ENCODE peak calls at places on chromosomes 4 and X, in nine cellular contexts. A is GM04504; U is PC-9; L is right cardiac atrium; V is ELR; W is Right ventricle myocardium superior; J is NCI-H1092 treated with DMSO at 0.1 percent for 48 hours; C is activated effector memory CD4-positive, alpha-beta T cell treated with Interleukin-2 at 50 U/mL for 16 hours; F is HFF-Myc. O is an unnamed sample.

GRCh38 chrX:10174051-10174450 is 17.3 kb downstream of the CLCN4 start:
- DNase-seq in C (no peak), U (no peak), W (no peak), J (no peak), F (no peak), A (no peak), L (no peak), V (no peak), O (no peak)

GRCh38 chr4:15601862-15602261 is 53.3 kb downstream of the FBXL5 start:
- DNase-seq in L (no peak), U (no peak), V (no peak), J (no peak), F (no peak), C (no peak), W (no peak), A (no peak), O (no peak)

GRCh38 chr4:3643518-3644433 is 111.6 kb upstream of the LRPAP1 start:
- DNase-seq in W (no peak), V (no peak), A (no peak), L (no peak), F (no peak), U (no peak), C (no peak), J (no peak), O (no peak)

GRCh38 chr4:7524064-7524682 is 89.4 kb upstream of the PSAPL1 start:
- DNase-seq in J (no peak), U (no peak), L (no peak), F (no peak), V (no peak), W (no peak), A (no peak), C (no peak), O (no peak)

GRCh38 chr4:73872331-73873108 is 3.3 kb downstream of the CXCL1 start:
- DNase-seq in A (no peak), W (no peak), V (peak), F (no peak), L (no peak), C (no peak), U (no peak), J (no peak), O (no peak)

GRCh38 chrX:87813566-87813965 is 296.0 kb downstream of the KLHL4 start:
- DNase-seq in W (no peak), J (no peak), V (no peak), C (no peak), L (no peak), U (peak), F (no peak), A (no peak), O (no peak)

GRCh38 chrX:154724999-154725756 is 25.7 kb downstream of the GAB3 start:
- DNase-seq in U (no peak), J (no peak), F (no peak), W (no peak), A (no peak), V (no peak), L (no peak), C (no peak), O (no peak)

GRCh38 chr4:141074098-141074878 is 59.0 kb downstream of the RNF150 start:
- DNase-seq in W (no peak), J (no peak), L (no peak), U (no peak), V (no peak), A (peak), F (no peak), C (no peak), O (no peak)

GRCh38 chr4:39522068-39522467 is 5.2 kb downstream of the UGDH start:
- DNase-seq in V (no peak), L (no peak), W (no peak), A (no peak), F (no peak), U (no peak), C (no peak), J (no peak), O (no peak)

GRCh38 chr4:41360214-41360910 is 103.6 kb downstream of the UCHL1 start:
- DNase-seq in C (no peak), F (no peak), W (peak), A (peak), V (peak), J (peak), U (peak), L (peak), O (peak)

GRCh38 chr4:33780952-33781655 is 2463.2 kb downstream of the ARAP2 start:
- DNase-seq in F (peak), J (no peak), U (no peak), A (peak), C (no peak), W (no peak), L (no peak), V (peak), O (no peak)

GRCh38 chr4:64857198-64857597 is 447.9 kb upstream of the TECRL start:
- DNase-seq in C (no peak), L (no peak), A (no peak), F (no peak), J (no peak), U (no peak), V (peak), W (no peak), O (no peak)

GRCh38 chrX:103066606-103067005 is 2.6 kb upstream of the BEX1 start:
- DNase-seq in W (no peak), J (no peak), U (no peak), A (no peak), L (no peak), C (no peak), V (peak), F (no peak), O (no peak)

GRCh38 chrX:23952984-23953907 is 45.4 kb downstream of the CXorf58 start:
- DNase-seq in A (no peak), J (no peak), F (no peak), L (no peak), U (no peak), W (no peak), V (no peak), C (peak), O (no peak)

GRCh38 chr4:154487144-154487543 is 4.5 kb downstream of the DCHS2 start:
- DNase-seq in U (no peak), W (no peak), J (no peak), F (no peak), V (no peak), L (no peak), C (no peak), A (no peak), O (no peak)

GRCh38 chrX:20269848-20270556 is 3.3 kb upstream of the RPS6KA3 start:
- DNase-seq in V (no peak), A (no peak), U (no peak), W (no peak), F (no peak), J (no peak), C (no peak), L (no peak), O (no peak)

GRCh38 chr4:5463936-5464650 is 244.3 kb downstream of the EVC2 start:
- DNase-seq in L (no peak), W (no peak), A (no peak), U (no peak), J (no peak), V (no peak), F (no peak), C (no peak), O (no peak)

GRCh38 chr4:172851534-172851933 is 317.1 kb upstream of the GALNT7 start:
- DNase-seq in U (no peak), L (no peak), F (no peak), J (no peak), C (no peak), A (no peak), W (no peak), V (peak), O (no peak)

GRCh38 chrX:135463937-135464336 is 42.2 kb downstream of the SMIM10L2A start:
- DNase-seq in A (no peak), F (no peak), U (no peak), V (peak), J (no peak), C (no peak), L (no peak), W (no peak), O (no peak)

GRCh38 chr4:156101571-156101970 is 147.9 kb upstream of the CTSO start:
- DNase-seq in U (no peak), L (no peak), W (no peak), J (no peak), C (no peak), F (no peak), V (no peak), A (no peak), O (no peak)

GRCh38 chrX:110146521-110146920 is 143.6 kb downstream of the TMEM164 start:
- DNase-seq in L (no peak), U (peak), J (peak), C (no peak), V (peak), W (no peak), F (peak), A (no peak), O (peak)

GRCh38 chrX:107978707-107979307 is 3.4 kb downstream of the TEX13B start:
- DNase-seq in F (peak), J (peak), V (peak), L (no peak), W (no peak), C (no peak), U (no peak), A (peak), O (no peak)

GRCh38 chrX:56947695-56948094 is 47.6 kb downstream of the SPIN3 start:
- DNase-seq in A (no peak), J (no peak), C (no peak), W (no peak), F (no peak), L (no peak), U (peak), V (peak), O (no peak)

GRCh38 chrX:154512879-154513553 is 3.0 kb downstream of the FAM3A start:
- DNase-seq in C (no peak), J (no peak), V (no peak), A (no peak), L (no peak), W (no peak), U (no peak), F (no peak), O (no peak)

GRCh38 chrX:71650333-71650969 is 16.9 kb upstream of the LOC101059915 start:
- DNase-seq in L (no peak), A (no peak), C (no peak), F (no peak), U (no peak), V (no peak), J (peak), W (no peak), O (no peak)

GRCh38 chrX:140766024-140766611 is 56.6 kb downstream of the LINC00632 start:
- DNase-seq in L (peak), W (peak), U (peak), V (peak), J (peak), C (no peak), F (peak), A (peak), O (peak)

GRCh38 chrX:121851033-121851432 is 803.6 kb downstream of the GLUD2 start:
- DNase-seq in U (no peak), L (no peak), F (peak), W (no peak), V (peak), A (no peak), J (no peak), C (no peak), O (no peak)

GRCh38 chrX:45172890-45173289 is 27.8 kb downstream of the DIPK2B start:
- DNase-seq in F (no peak), J (no peak), C (no peak), V (peak), U (no peak), L (no peak), W (no peak), A (peak), O (no peak)

GRCh38 chrX:70433848-70434351 is 10.7 kb upstream of the DLG3 start:
- DNase-seq in U (peak), A (no peak), C (peak), F (no peak), W (peak), L (peak), V (peak), J (peak), O (peak)